ENCODE peak calls at places on chromosomes 2 and 18, in eight cellular contexts. R is transverse colon, V is erythroblast, I is GM12892, J is upper lobe of left lung, G is A549, T is tibial nerve, N is ovary. U is an unnamed sample.

GRCh38 chr2:9779572-9780264 is 63.6 kb upstream of the TAF1B start:
- DNase-seq in R (no peak), G (no peak), I (no peak), V (no peak), N (no peak), J (no peak), T (no peak), U (no peak)

GRCh38 chr18:58476521-58477210 is 152.2 kb downstream of the ALPK2 start:
- DNase-seq in T (no peak), V (no peak), J (no peak), N (no peak), G (no peak), I (no peak), R (no peak), U (no peak)

GRCh38 chr2:328761-329160 is 40.9 kb upstream of the ALKAL2 start:
- DNase-seq in R (no peak), V (no peak), G (no peak), J (no peak), N (no peak), I (no peak), T (no peak), U (no peak)

GRCh38 chr2:42908538-42909200 is 116.3 kb upstream of the HAAO start:
- DNase-seq in R (no peak), I (no peak), J (no peak), G (no peak), N (no peak), V (no peak), T (no peak), U (no peak)

GRCh38 chr2:97663962-97664635 is at the start of gene ACTR1B:
- DNase-seq in I (peak), R (peak), N (peak), J (peak), T (peak), V (peak), G (peak), U (peak)

GRCh38 chr2:194291104-194291503 is 1365.9 kb upstream of the SLC39A10 start:
- DNase-seq in N (no peak), R (no peak), V (no peak), I (no peak), T (no peak), G (no peak), J (no peak), U (no peak)

GRCh38 chr2:59458862-59459261 is 1094.6 kb downstream of the BCL11A start:
- DNase-seq in G (no peak), T (no peak), I (no peak), R (no peak), N (no peak), J (no peak), V (no peak), U (no peak)

GRCh38 chr2:122980672-122981071 is 1044.4 kb upstream of the CNTNAP5 start:
- DNase-seq in G (no peak), I (no peak), N (no peak), T (peak), V (no peak), R (no peak), J (peak), U (no peak)

GRCh38 chr2:75465317-75465998 is 95.3 kb downstream of the EVA1A start:
- DNase-seq in G (no peak), T (no peak), I (no peak), N (no peak), J (no peak), V (no peak), R (no peak), U (peak)

GRCh38 chr2:168312036-168312822 is 64.8 kb upstream of the STK39 start:
- DNase-seq in I (no peak), V (no peak), N (no peak), R (no peak), J (no peak), T (no peak), G (no peak), U (no peak)

GRCh38 chr2:236873666-236874065 is 212.0 kb upstream of the COPS8 start:
- DNase-seq in V (no peak), G (no peak), N (no peak), T (no peak), J (no peak), I (no peak), R (no peak), U (no peak)

GRCh38 chr18:45839415-45840395 is 14.2 kb downstream of the SIGLEC15 start:
- DNase-seq in I (no peak), J (no peak), G (no peak), V (peak), R (no peak), T (no peak), N (no peak), U (peak)

GRCh38 chr2:16152928-16153753 is 212.8 kb downstream of the MYCN start:
- DNase-seq in T (no peak), V (no peak), J (no peak), N (no peak), R (no peak), G (no peak), I (no peak), U (no peak)

GRCh38 chr18:22084547-22084946 is 84.8 kb upstream of the GATA6 start:
- DNase-seq in T (no peak), G (no peak), N (no peak), V (no peak), I (no peak), R (peak), J (peak), U (no peak)

GRCh38 chr18:52339891-52340371 is at the start of gene DCC:
- DNase-seq in G (peak), J (peak), N (no peak), T (no peak), I (no peak), V (peak), R (peak), U (no peak)

GRCh38 chr2:79941172-79941571 is 363.4 kb downstream of the LRRTM1 start:
- DNase-seq in T (no peak), V (no peak), J (no peak), G (no peak), N (no peak), I (no peak), R (no peak), U (no peak)

GRCh38 chr18:48589797-48590519 is 51.1 kb downstream of the CTIF start:
- DNase-seq in T (peak), R (no peak), N (no peak), G (no peak), J (no peak), V (no peak), I (no peak), U (no peak)

GRCh38 chr18:64026350-64026749 is 56.5 kb downstream of the SERPINB8 start:
- DNase-seq in J (no peak), V (no peak), R (no peak), G (no peak), T (no peak), I (no peak), N (no peak), U (no peak)

GRCh38 chr2:240956161-240956934 is 42.1 kb upstream of the SNED1 start:
- DNase-seq in V (no peak), I (peak), J (no peak), G (no peak), N (peak), T (peak), R (no peak), U (no peak)

GRCh38 chr2:11128258-11128951 is 26.9 kb upstream of the SLC66A3 start:
- DNase-seq in T (no peak), G (no peak), V (no peak), J (no peak), I (no peak), R (no peak), N (no peak), U (peak)

GRCh38 chr2:230738391-230738811 is 25.8 kb downstream of the CAB39 start:
- DNase-seq in N (no peak), J (no peak), V (no peak), T (no peak), I (no peak), R (no peak), G (no peak), U (peak)

GRCh38 chr18:45780568-45780967 is 44.9 kb upstream of the SIGLEC15 start:
- DNase-seq in V (no peak), R (no peak), G (no peak), N (no peak), J (no peak), I (no peak), T (no peak), U (no peak)

GRCh38 chr2:26938399-26938798 is 32.0 kb upstream of the MAPRE3 start:
- DNase-seq in T (no peak), J (no peak), V (no peak), R (no peak), I (no peak), G (no peak), N (no peak), U (no peak)

GRCh38 chr2:226891780-226892590 is 56.1 kb downstream of the RHBDD1 start:
- DNase-seq in J (no peak), I (no peak), T (no peak), R (no peak), G (no peak), V (peak), N (no peak), U (no peak)

GRCh38 chr2:212912445-212913103 is 238.8 kb downstream of the IKZF2 start:
- DNase-seq in J (no peak), G (peak), V (no peak), N (no peak), I (no peak), T (no peak), R (peak), U (peak)

GRCh38 chr2:9693138-9693520 is 62.3 kb upstream of the YWHAQ start:
- DNase-seq in J (no peak), T (peak), N (peak), G (no peak), V (no peak), R (no peak), I (no peak), U (no peak)

GRCh38 chr2:141554810-141555209 is 576.0 kb downstream of the LRP1B start:
- DNase-seq in I (no peak), T (no peak), R (no peak), N (no peak), J (no peak), V (peak), G (peak), U (peak)

GRCh38 chr2:141560723-141561122 is 570.1 kb downstream of the LRP1B start:
- DNase-seq in J (no peak), G (no peak), I (no peak), N (no peak), T (no peak), V (no peak), R (no peak), U (no peak)

GRCh38 chr2:141557329-141558098 is 573.3 kb downstream of the LRP1B start:
- DNase-seq in R (no peak), N (no peak), G (no peak), I (no peak), V (no peak), T (no peak), J (no peak), U (peak)

GRCh38 chr2:141555876-141556470 is 574.8 kb downstream of the LRP1B start:
- DNase-seq in I (no peak), R (no peak), N (no peak), G (no peak), T (no peak), J (no peak), V (no peak), U (no peak)
- TF ChIP-seq POLR2A in I (no peak), R (no peak), N (no peak), G (no peak), T (no peak), J (no peak), V (no peak), U (no peak)

GRCh38 chr2:233251306-233252116 is at the start of gene ATG16L1:
- DNase-seq in J (peak), G (peak), N (peak), I (peak), T (peak), V (peak), R (peak), U (peak)
- TF ChIP-seq POLR2A in J (no peak), G (peak), N (peak), I (peak), T (no peak), V (peak), R (peak), U (peak)

DNA sequence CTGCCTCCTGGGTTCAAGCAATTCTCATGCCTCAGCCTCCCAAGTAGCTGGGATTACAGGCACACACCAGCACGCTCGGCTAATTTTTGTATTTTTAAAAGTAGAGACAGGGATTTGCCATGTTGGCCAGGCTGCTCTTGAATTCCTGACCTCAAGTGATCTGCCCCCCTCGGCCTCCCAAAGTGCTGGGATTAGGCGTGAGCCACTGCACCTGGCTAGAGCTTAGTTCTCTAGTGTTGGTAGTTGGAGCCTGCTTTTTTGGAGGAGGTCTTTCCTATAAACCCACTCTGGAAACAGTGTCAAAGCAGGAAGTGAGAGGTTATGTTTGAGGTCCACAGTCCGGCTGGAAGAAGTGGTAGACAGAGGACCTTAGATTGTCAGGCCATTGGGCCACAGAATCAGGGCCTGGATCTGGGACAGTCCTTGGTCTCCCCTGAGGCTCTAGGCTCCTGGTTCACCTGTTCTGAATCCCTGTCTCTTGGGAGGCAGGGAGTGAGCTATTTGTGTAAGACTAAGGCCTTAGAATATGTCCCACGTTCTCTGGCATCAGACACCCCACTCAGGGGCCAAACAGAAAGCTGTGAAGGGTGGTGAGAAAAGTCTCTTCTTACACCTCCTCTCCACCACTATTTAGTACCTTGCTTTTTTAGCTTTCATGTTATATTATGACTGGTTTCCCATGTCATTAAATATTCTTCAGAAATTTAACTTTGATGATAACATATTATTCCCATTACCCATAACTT is 34.5 kb downstream of the PCBP1 start:
- DNase-seq in J (no peak), R (no peak), N (no peak), G (no peak), I (no peak), T (no peak), V (no peak), U (no peak)
- TF ChIP-seq POLR2A in J (no peak), R (no peak), N (no peak), G (no peak), I (no peak), T (no peak), V (no peak), U (no peak)

DNA sequence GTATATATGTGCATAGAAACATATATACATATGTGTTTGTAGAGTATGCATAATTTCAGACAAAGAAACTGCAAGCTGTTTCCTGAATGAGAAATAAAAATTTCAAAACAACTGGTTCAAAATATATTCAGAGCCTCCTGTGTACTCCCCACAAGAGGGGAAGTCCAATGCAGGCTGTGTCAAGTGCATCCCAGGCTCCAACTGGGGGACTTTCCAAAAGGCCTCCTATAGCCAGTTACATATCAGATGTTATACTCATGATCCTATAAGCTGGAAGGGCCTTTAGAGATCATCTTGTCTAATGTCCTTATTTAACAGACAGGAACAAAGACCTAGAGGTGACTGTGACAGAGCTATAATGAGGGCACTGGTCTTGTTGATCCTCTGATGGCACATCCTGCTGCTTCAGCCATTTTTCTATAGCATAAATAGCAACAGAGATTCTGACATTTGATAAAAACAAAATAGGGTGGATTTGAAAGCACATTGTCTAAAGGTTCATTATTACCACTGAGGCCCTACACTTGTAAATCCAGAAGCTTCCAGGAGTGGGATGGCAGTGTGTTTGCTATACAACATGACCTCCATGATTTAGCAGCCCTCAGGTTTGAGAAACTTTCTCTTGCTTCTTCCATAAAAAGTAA is 93.1 kb upstream of the CD302 start:
- DNase-seq in N (no peak), T (no peak), J (no peak), I (no peak), G (no peak), R (no peak), V (no peak), U (no peak)
- TF ChIP-seq POLR2A in N (no peak), T (no peak), J (no peak), I (no peak), G (no peak), R (no peak), V (no peak), U (no peak)

DNA sequence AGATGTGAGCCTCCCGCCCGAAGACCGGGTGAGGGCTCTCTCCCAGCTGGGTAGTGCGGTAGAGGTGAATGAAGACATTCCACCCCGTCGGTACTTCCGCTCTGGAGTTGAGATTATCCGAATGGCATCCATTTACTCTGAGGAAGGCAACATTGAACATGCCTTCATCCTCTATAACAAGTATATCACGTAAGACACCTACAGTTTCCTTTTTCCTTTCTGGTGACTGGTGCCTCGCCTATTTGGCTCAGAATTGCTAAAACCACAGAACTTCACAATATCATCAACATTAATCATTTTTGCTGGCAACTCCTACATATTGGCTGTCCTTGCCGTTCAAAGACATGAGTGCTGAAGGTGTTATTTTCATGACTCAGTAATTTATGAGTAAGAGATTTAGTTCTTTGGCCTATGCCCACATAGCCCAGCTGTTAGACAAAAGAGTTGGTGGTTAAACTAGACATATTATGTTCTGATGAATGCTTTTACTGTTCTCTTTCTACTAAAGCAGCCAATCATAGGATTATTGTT is 2.2 kb downstream of the STAMBP start:
- DNase-seq in V (no peak), T (no peak), I (no peak), R (no peak), J (no peak), N (no peak), G (no peak), U (peak)
- TF ChIP-seq POLR2A in V (no peak), T (no peak), I (no peak), R (no peak), J (no peak), N (no peak), G (no peak), U (no peak)

GRCh38 chr2:8138923-8139667 is 542.8 kb upstream of the ID2 start:
- DNase-seq in G (no peak), T (no peak), N (peak), R (no peak), I (no peak), J (no peak), V (no peak), U (no peak)
- TF ChIP-seq POLR2A in G (no peak), T (no peak), N (peak), R (no peak), I (no peak), J (no peak), V (no peak), U (no peak)

DNA sequence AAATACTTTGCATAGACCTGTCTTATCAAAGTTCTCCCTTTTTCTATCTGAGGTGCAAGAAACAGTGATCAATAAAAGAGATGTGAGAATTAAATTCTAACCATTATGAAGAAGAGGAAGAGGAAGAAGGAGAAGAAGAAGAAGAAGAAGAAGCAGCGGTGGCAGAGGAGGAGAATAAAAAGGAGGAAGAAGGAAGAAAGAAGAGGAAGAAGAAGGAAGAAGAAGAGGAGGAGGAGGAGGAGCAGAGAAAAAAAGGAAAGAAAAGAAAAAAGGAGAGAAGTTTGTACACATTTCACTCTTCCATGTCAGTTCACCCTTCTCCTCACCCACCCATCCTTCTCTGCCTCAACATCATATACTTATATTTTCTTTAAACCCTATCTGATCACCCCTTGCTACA is 68.4 kb downstream of the METTL4 start:
- DNase-seq in T (no peak), R (no peak), G (no peak), V (no peak), J (no peak), I (no peak), N (no peak), U (no peak)
- TF ChIP-seq POLR2A in T (no peak), R (no peak), G (no peak), V (no peak), J (no peak), I (no peak), N (no peak), U (no peak)